ENCODE peak calls at places on chromosomes 1 and 21, in four cellular contexts. One of them, this sample, is unnamed.

GRCh38 chr1:47585141-47585902 is 147.5 kb downstream of the FOXD2 start:
- DNase-seq in neuronal stem cell: no peak
- DNase-seq in IMR-90: no peak
- DNase-seq in trophoblast cell: no peak
- DNase-seq in this sample: no peak

GRCh38 chr1:168513656-168514404 is 30.0 kb downstream of the XCL2 start:
- DNase-seq in neuronal stem cell: no peak
- DNase-seq in IMR-90: no peak
- DNase-seq in trophoblast cell: no peak
- DNase-seq in this sample: no peak

GRCh38 chr1:2472561-2473166 is 3.4 kb upstream of the PLCH2 start:
- DNase-seq in neuronal stem cell: no peak
- DNase-seq in IMR-90: no peak
- DNase-seq in trophoblast cell: no peak
- DNase-seq in this sample: no peak

GRCh38 chr1:167357305-167357704 is 136.6 kb downstream of the POU2F1 start:
- DNase-seq in neuronal stem cell: no peak
- DNase-seq in IMR-90: no peak
- DNase-seq in trophoblast cell: no peak
- DNase-seq in this sample: no peak

GRCh38 chr1:59041878-59042277 is 255.0 kb upstream of the FGGY start:
- DNase-seq in neuronal stem cell: no peak
- DNase-seq in IMR-90: peak; percentile 45
- DNase-seq in trophoblast cell: no peak
- DNase-seq in this sample: no peak

GRCh38 chr1:221998186-221998612 is 256.3 kb upstream of the DUSP10 start:
- DNase-seq in neuronal stem cell: no peak
- DNase-seq in IMR-90: peak; percentile 49
- DNase-seq in trophoblast cell: no peak
- DNase-seq in this sample: no peak

GRCh38 chr1:111736548-111737215 is 2.5 kb downstream of the INKA2 start:
- DNase-seq in neuronal stem cell: no peak
- DNase-seq in IMR-90: peak; percentile 45
- DNase-seq in trophoblast cell: no peak
- DNase-seq in this sample: no peak

GRCh38 chr1:104294259-104294658 is 544.6 kb downstream of the AMY1C start:
- DNase-seq in neuronal stem cell: no peak
- DNase-seq in IMR-90: no peak
- DNase-seq in trophoblast cell: no peak
- DNase-seq in this sample: no peak

GRCh38 chr1:58818075-58818474 is 34.2 kb upstream of the JUN start:
- DNase-seq in neuronal stem cell: no peak
- DNase-seq in IMR-90: peak; percentile 97
- DNase-seq in trophoblast cell: no peak
- DNase-seq in this sample: no peak

GRCh38 chr21:41684381-41685245 is 82.2 kb downstream of the RIPK4 start:
- DNase-seq in neuronal stem cell: no peak
- DNase-seq in IMR-90: peak; percentile 67
- DNase-seq in trophoblast cell: peak; percentile 60
- DNase-seq in this sample: no peak

GRCh38 chr1:41743361-41743760 is 175.4 kb downstream of the HIVEP3 start:
- DNase-seq in neuronal stem cell: no peak
- DNase-seq in IMR-90: peak; percentile 88
- DNase-seq in trophoblast cell: no peak
- DNase-seq in this sample: no peak

GRCh38 chr21:45819478-45820170 is 161.9 kb upstream of the COL6A1 start:
- DNase-seq in neuronal stem cell: no peak
- DNase-seq in IMR-90: no peak
- DNase-seq in trophoblast cell: no peak
- DNase-seq in this sample: no peak

GRCh38 chr1:83631836-83632235 is 367.1 kb downstream of the TTLL7 start:
- DNase-seq in neuronal stem cell: no peak
- DNase-seq in IMR-90: no peak
- DNase-seq in trophoblast cell: peak; percentile 62
- DNase-seq in this sample: no peak

GRCh38 chr21:15212214-15212613 is 147.4 kb upstream of the NRIP1 start:
- DNase-seq in neuronal stem cell: no peak
- DNase-seq in IMR-90: no peak
- DNase-seq in trophoblast cell: no peak
- DNase-seq in this sample: no peak

GRCh38 chr1:27589841-27590426 is 14.0 kb downstream of the AHDC1 start:
- DNase-seq in neuronal stem cell: no peak
- DNase-seq in IMR-90: peak; percentile 54
- DNase-seq in trophoblast cell: no peak
- DNase-seq in this sample: no peak

GRCh38 chr1:235586413-235586812 is 63.2 kb downstream of the GNG4 start:
- DNase-seq in neuronal stem cell: no peak
- DNase-seq in IMR-90: no peak
- DNase-seq in trophoblast cell: no peak
- DNase-seq in this sample: peak; percentile 58

GRCh38 chr21:39612233-39613028 is at the start of gene B3GALT5:
- DNase-seq in neuronal stem cell: peak; percentile 77
- DNase-seq in IMR-90: no peak
- DNase-seq in trophoblast cell: no peak
- DNase-seq in this sample: peak; percentile 77

GRCh38 chr1:159121526-159121925 is 45.0 kb upstream of the AIM2 start:
- DNase-seq in neuronal stem cell: no peak
- DNase-seq in IMR-90: no peak
- DNase-seq in trophoblast cell: no peak
- DNase-seq in this sample: no peak
- H3K4me2 ChIP-seq in neuronal stem cell: no peak overlapping the region
- H3K4me2 ChIP-seq in IMR-90: no peak overlapping the region
- H3K4me2 ChIP-seq in trophoblast cell: no peak overlapping the region
- H3K4me2 ChIP-seq in this sample: no peak overlapping the region

GRCh38 chr1:87106158-87106557 is 191.7 kb downstream of the HS2ST1 start:
- DNase-seq in neuronal stem cell: no peak
- DNase-seq in IMR-90: no peak
- DNase-seq in trophoblast cell: no peak
- DNase-seq in this sample: no peak
- H3K79me1 ChIP-seq in neuronal stem cell: no peaks in the 10 kb centered on the region
- H3K79me1 ChIP-seq in IMR-90: no peaks in the 10 kb centered on the region
- H3K79me1 ChIP-seq in trophoblast cell: no peaks in the 10 kb centered on the region
- H3K79me1 ChIP-seq in this sample: no peaks in the 10 kb centered on the region

DNA sequence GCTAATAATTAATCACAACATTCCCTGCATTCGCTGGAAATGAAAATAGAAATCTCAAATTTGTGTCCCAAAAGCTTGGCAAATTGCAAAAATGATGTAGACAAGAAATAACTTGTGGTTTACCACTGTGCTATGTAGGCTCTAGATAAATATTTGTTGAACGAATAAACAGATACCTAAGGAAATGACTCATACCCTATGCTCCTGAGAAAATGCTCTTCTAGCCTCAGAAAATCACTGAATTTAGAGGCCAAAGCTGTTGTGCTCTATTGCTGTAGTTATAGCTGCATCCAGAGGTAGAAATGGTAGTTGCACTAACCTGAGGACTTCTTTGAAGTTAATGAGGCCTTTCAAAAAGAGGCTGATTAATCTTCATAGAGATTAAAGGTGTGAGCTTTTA is 142.0 kb upstream of the ZNHIT6 start:
- DNase-seq in neuronal stem cell: no peak
- DNase-seq in IMR-90: peak; percentile 95
- DNase-seq in trophoblast cell: no peak
- DNase-seq in this sample: no peak
- H3K4me2 ChIP-seq in neuronal stem cell: no peak overlapping the region
- H3K4me2 ChIP-seq in IMR-90: peak overlapping the region; percentile 55
- H3K4me2 ChIP-seq in trophoblast cell: no peak overlapping the region
- H3K4me2 ChIP-seq in this sample: no peak overlapping the region

DNA sequence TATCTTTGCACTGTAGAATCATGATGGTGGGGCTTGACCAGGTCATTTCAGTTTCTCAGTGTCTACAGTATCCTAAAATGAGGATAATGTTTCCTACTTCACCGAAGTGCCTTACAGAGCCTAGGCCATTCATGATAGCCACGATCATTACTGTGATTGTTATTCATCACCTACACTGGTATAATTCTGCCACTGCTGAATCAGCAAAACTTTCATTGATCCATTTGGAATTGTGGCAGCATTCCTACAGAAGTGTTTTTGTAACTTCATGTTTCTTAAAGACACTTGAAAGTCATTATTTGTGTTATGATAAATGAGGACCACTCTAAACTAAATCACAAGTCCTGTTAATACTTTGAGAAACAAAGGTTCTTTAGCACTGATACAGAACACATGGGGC is 6.0 kb upstream of the PLPPR5 start:
- DNase-seq in neuronal stem cell: no peak
- DNase-seq in IMR-90: no peak
- DNase-seq in trophoblast cell: no peak
- DNase-seq in this sample: no peak
- H3K79me1 ChIP-seq in neuronal stem cell: no peaks in the 10 kb centered on the region
- H3K79me1 ChIP-seq in IMR-90: no peaks in the 10 kb centered on the region
- H3K79me1 ChIP-seq in trophoblast cell: no peaks in the 10 kb centered on the region
- H3K79me1 ChIP-seq in this sample: no peaks in the 10 kb centered on the region

GRCh38 chr1:192627901-192628300 is 8.0 kb upstream of the RGS13 start:
- DNase-seq in neuronal stem cell: no peak
- DNase-seq in IMR-90: no peak
- DNase-seq in trophoblast cell: no peak
- DNase-seq in this sample: no peak
- H3K4me2 ChIP-seq in neuronal stem cell: no peak overlapping the region
- H3K4me2 ChIP-seq in IMR-90: no peak overlapping the region
- H3K4me2 ChIP-seq in trophoblast cell: no peak overlapping the region
- H3K4me2 ChIP-seq in this sample: no peak overlapping the region

DNA sequence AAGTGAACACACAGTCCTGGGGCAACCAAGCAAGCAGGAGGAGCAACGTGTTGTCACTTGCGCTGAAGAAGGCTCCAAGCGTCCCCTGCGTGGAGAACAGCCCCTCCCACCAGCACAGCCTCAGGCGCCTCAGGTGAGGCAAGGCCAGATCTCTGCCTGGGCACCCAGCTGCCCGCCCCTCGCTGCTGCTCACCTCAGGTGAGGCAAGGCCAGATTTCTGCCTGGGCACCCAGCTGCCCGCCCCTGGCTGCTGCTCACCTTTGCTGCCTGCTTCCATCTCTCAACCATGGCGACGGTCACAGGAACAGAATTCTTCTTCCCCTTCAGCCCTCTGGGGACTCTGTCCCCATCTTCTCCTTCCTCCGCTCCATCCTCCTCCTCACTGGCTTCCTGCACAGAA is 2.4 kb downstream of the NOC2L start:
- DNase-seq in neuronal stem cell: no peak
- DNase-seq in IMR-90: no peak
- DNase-seq in trophoblast cell: no peak
- DNase-seq in this sample: no peak
- H3K79me1 ChIP-seq in neuronal stem cell: peaks cover 12% of the 10 kb centered on the region
- H3K79me1 ChIP-seq in IMR-90: peaks cover 51% of the 10 kb centered on the region
- H3K79me1 ChIP-seq in trophoblast cell: peaks cover 10% of the 10 kb centered on the region
- H3K79me1 ChIP-seq in this sample: peaks cover 4% of the 10 kb centered on the region

GRCh38 chr1:161420763-161421455 is 53.2 kb upstream of the CFAP126 start:
- DNase-seq in neuronal stem cell: no peak
- DNase-seq in IMR-90: peak; percentile 3
- DNase-seq in trophoblast cell: peak; percentile 18
- DNase-seq in this sample: peak; percentile 74

GRCh38 chr1:161421456-161421855 is 53.8 kb upstream of the CFAP126 start:
- DNase-seq in neuronal stem cell: no peak
- DNase-seq in IMR-90: no peak
- DNase-seq in trophoblast cell: no peak
- DNase-seq in this sample: no peak
- H3K4me2 ChIP-seq in neuronal stem cell: no peak overlapping the region
- H3K4me2 ChIP-seq in IMR-90: no peak overlapping the region
- H3K4me2 ChIP-seq in trophoblast cell: no peak overlapping the region
- H3K4me2 ChIP-seq in this sample: peak overlapping the region; percentile 85